ENCODE peak calls at places on chromosomes 12 and 14, in nine cellular contexts. E is WTC11, K is BE2C, S is nephron progenitor cell, H is pancreas, B is omental fat pad, W is psoas muscle, F is kidney epithelial cell, X is lower leg skin. U is an unnamed sample.
A peak's percentile ranks its signal among the peaks of the same experiment; 100 is the strongest.

GRCh38 chr12:71661977-71662522 is 1.6 kb downstream of the ZFC3H1 start:
- DNase-seq in H (no peak), K (no peak), X (no peak), F (no peak), B (no peak), E (no peak), W (no peak), S (no peak), U (no peak)

GRCh38 chr14:105498430-105499255 is 7.6 kb downstream of the TEDC1 start:
- DNase-seq in K (peak; percentile 54), F (no peak), X (no peak), H (peak; percentile 53), S (no peak), E (no peak), B (peak; percentile 6), W (peak; percentile 42), U (peak; percentile 70)

GRCh38 chr12:10186299-10186698 is 7.5 kb downstream of the TMEM52B start:
- DNase-seq in W (peak; percentile 60), K (no peak), E (no peak), H (no peak), B (no peak), X (no peak), F (no peak), S (no peak), U (peak; percentile 61)

GRCh38 chr12:50195832-50196231 is 28.7 kb upstream of the CERS5 start:
- DNase-seq in K (no peak), W (no peak), H (no peak), X (no peak), F (no peak), E (no peak), S (no peak), B (no peak), U (no peak)

GRCh38 chr12:95102916-95103671 is 29.7 kb upstream of the NR2C1 start:
- DNase-seq in W (no peak), F (peak; percentile 94), E (no peak), X (no peak), B (no peak), S (no peak), H (no peak), K (no peak), U (no peak)

GRCh38 chr14:69657961-69658360 is 46.6 kb downstream of the SUSD6 start:
- DNase-seq in H (peak; percentile 68), K (no peak), S (peak; percentile 17), X (peak; percentile 62), F (no peak), W (no peak), E (peak; percentile 22), B (no peak), U (no peak)

GRCh38 chr12:3251691-3252090 is 174.5 kb downstream of the TSPAN9 start:
- DNase-seq in X (no peak), H (no peak), F (no peak), E (no peak), B (no peak), K (no peak), S (no peak), W (no peak), U (no peak)

GRCh38 chr12:12281134-12281533 is 14.3 kb upstream of the LRP6 start:
- DNase-seq in X (no peak), F (no peak), K (no peak), H (no peak), S (no peak), B (no peak), E (no peak), W (no peak), U (no peak)

GRCh38 chr14:65502676-65503124 is 90.2 kb downstream of the FUT8 start:
- DNase-seq in B (no peak), W (no peak), K (no peak), F (peak; percentile 55), H (no peak), E (no peak), S (no peak), X (no peak), U (no peak)

DNA sequence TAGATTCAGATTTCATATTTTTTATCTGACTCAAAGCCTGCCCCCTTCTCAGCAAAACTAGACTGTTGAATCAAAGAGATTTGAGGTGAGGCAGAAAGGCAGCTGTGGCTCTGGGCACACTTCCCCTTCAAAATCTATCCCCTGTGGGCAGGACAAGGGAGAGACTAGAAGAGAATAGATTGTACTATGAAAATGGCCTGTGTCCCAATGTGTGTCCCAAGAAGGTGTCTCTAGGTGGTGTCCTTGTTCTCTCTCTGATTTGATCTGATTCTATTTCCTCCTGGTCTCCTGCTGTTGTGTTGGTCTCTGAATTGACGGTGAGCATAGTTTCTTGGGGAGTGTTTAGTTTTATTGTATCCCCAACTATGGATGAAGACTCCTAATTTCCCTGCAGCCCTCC is 565.8 kb upstream of the ATP2B1 start:
- DNase-seq in K (no peak), E (no peak), X (no peak), S (no peak), F (no peak), W (no peak), B (no peak), H (no peak), U (no peak)
- TF ChIP-seq CTCF in K (no peak), E (no peak), X (no peak), S (no peak), F (no peak), W (peak; percentile 10), B (no peak), H (no peak), U (no peak)

GRCh38 chr12:128644664-128645296 is 179.0 kb downstream of the SLC15A4 start:
- DNase-seq in X (no peak), W (no peak), H (peak; percentile 75), K (no peak), S (peak; percentile 50), F (no peak), E (peak; percentile 21), B (no peak), U (no peak)
- TF ChIP-seq CTCF in X (no peak), W (no peak), H (peak; percentile 44), K (peak; percentile 50), S (peak; percentile 57), F (peak; percentile 66), E (peak; percentile 23), B (no peak), U (peak; percentile 50)

DNA sequence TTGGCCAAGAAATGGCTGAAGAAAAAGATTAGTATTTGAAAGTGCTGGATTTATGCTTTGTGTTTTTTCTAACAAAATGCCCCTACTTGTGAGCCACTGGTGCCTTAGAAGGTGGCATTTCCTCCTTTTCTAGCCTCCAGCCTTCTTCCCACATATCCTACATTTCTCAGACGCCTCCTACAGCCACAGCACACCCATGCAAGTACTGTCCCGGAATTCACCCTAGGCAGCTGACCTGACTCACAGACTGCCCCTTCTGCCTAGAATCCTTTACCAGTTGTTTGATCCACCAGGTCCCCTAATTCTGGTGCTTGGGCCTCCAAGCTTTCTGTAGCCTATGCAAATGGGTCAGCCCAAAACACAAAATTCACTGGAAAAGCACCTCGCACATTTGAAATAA is 166.0 kb downstream of the FOXN3 start:
- DNase-seq in K (no peak), H (no peak), X (no peak), S (no peak), E (no peak), B (no peak), W (no peak), F (no peak), U (no peak)
- TF ChIP-seq CTCF in K (no peak), H (no peak), X (no peak), S (no peak), E (no peak), B (no peak), W (no peak), F (no peak), U (no peak)

GRCh38 chr12:115852054-115852453 is 425.4 kb downstream of the MED13L start:
- DNase-seq in E (no peak), F (no peak), S (no peak), H (no peak), W (no peak), B (no peak), K (no peak), X (no peak), U (no peak)

GRCh38 chr12:115859231-115859630 is 418.3 kb downstream of the MED13L start:
- DNase-seq in K (no peak), H (no peak), E (no peak), X (no peak), F (no peak), S (no peak), W (no peak), B (no peak), U (no peak)

GRCh38 chr12:115860619-115861018 is 416.9 kb downstream of the MED13L start:
- DNase-seq in B (no peak), S (no peak), H (no peak), F (no peak), X (no peak), E (no peak), K (no peak), W (no peak), U (no peak)

GRCh38 chr12:115857923-115858322 is 419.6 kb downstream of the MED13L start:
- DNase-seq in S (no peak), W (peak; percentile 70), X (no peak), F (no peak), B (no peak), K (no peak), H (no peak), E (no peak), U (no peak)

GRCh38 chr12:115857160-115857920 is 420.2 kb downstream of the MED13L start:
- DNase-seq in K (no peak), S (no peak), F (no peak), W (no peak), X (no peak), H (no peak), B (no peak), E (no peak), U (no peak)
- TF ChIP-seq CTCF in K (peak; percentile 19), S (no peak), F (no peak), W (peak; percentile 16), X (no peak), H (no peak), B (no peak), E (no peak), U (no peak)

GRCh38 chr12:53181935-53182334 is 1.2 kb upstream of the CSAD start:
- DNase-seq in B (no peak), E (no peak), K (no peak), X (no peak), S (no peak), H (no peak), F (no peak), W (no peak), U (no peak)

GRCh38 chr12:53182836-53183235 is 2.1 kb upstream of the CSAD start:
- DNase-seq in H (no peak), E (no peak), X (no peak), F (no peak), S (no peak), K (no peak), W (no peak), B (no peak), U (no peak)

GRCh38 chr12:53180931-53181645 is 363 bp upstream of the CSAD start:
- DNase-seq in B (no peak), W (peak; percentile 90), K (peak; percentile 87), S (peak; percentile 83), E (peak; percentile 77), F (no peak), X (peak; percentile 42), H (peak; percentile 84), U (no peak)

GRCh38 chr12:53179694-53180269 is 740 bp upstream of the ZNF740 start:
- DNase-seq in F (no peak), W (no peak), H (no peak), B (no peak), X (no peak), K (no peak), S (peak; percentile 33), E (peak; percentile 35), U (no peak)

GRCh38 chr12:53180270-53180930 is at the start of the genes CSAD and ZNF740:
- DNase-seq in S (peak; percentile 94), E (peak; percentile 96), H (peak; percentile 96), K (peak; percentile 99), W (peak; percentile 99), X (peak; percentile 96), B (peak; percentile 81), F (peak; percentile 90), U (peak; percentile 98)
- TF ChIP-seq CTCF in S (no peak), E (no peak), H (no peak), K (no peak), W (no peak), X (no peak), B (no peak), F (no peak), U (no peak)